ENCODE peak calls at places on chromosomes 5 and 9, in seven cellular contexts. One of them, this sample, is unnamed.
A peak's percentile ranks its signal among the peaks of the same experiment; 100 is the strongest.

GRCh38 chr9:133540336-133541025 is 6.0 kb downstream of the ADAMTSL2 start:
- DNase-seq in A549: no peak
- DNase-seq in right lobe of liver: no peak
- DNase-seq in ovary: no peak
- DNase-seq in brain microvascular endothelial cell: no peak
- DNase-seq in breast epithelium: no peak
- DNase-seq in fibroblast of lung: no peak
- DNase-seq in this sample: no peak

GRCh38 chr9:69297300-69297980 is 27.6 kb upstream of the ENTREP1 start:
- DNase-seq in A549: no peak
- DNase-seq in right lobe of liver: no peak
- DNase-seq in ovary: no peak
- DNase-seq in brain microvascular endothelial cell: no peak
- DNase-seq in breast epithelium: no peak
- DNase-seq in fibroblast of lung: peak; percentile 6
- DNase-seq in this sample: no peak

GRCh38 chr5:179852993-179853547 is 5.5 kb downstream of the MRNIP start:
- DNase-seq in A549: no peak
- DNase-seq in right lobe of liver: no peak
- DNase-seq in ovary: no peak
- DNase-seq in brain microvascular endothelial cell: no peak
- DNase-seq in breast epithelium: no peak
- DNase-seq in fibroblast of lung: no peak
- DNase-seq in this sample: no peak

GRCh38 chr5:17257705-17258273 is 40.4 kb downstream of the BASP1 start:
- DNase-seq in A549: no peak
- DNase-seq in right lobe of liver: no peak
- DNase-seq in ovary: no peak
- DNase-seq in brain microvascular endothelial cell: no peak
- DNase-seq in breast epithelium: no peak
- DNase-seq in fibroblast of lung: peak; percentile 19
- DNase-seq in this sample: no peak

GRCh38 chr5:172666251-172666650 is 25.2 kb downstream of the NEURL1B start:
- DNase-seq in A549: peak; percentile 36
- DNase-seq in right lobe of liver: no peak
- DNase-seq in ovary: no peak
- DNase-seq in brain microvascular endothelial cell: no peak
- DNase-seq in breast epithelium: no peak
- DNase-seq in fibroblast of lung: no peak
- DNase-seq in this sample: no peak

GRCh38 chr9:36902861-36903524 is 131.1 kb downstream of the PAX5 start:
- DNase-seq in A549: no peak
- DNase-seq in right lobe of liver: no peak
- DNase-seq in ovary: no peak
- DNase-seq in brain microvascular endothelial cell: no peak
- DNase-seq in breast epithelium: no peak
- DNase-seq in fibroblast of lung: no peak
- DNase-seq in this sample: no peak

GRCh38 chr9:110191616-110192015 is 16.3 kb downstream of the C9orf152 start:
- DNase-seq in A549: no peak
- DNase-seq in right lobe of liver: no peak
- DNase-seq in ovary: no peak
- DNase-seq in brain microvascular endothelial cell: no peak
- DNase-seq in breast epithelium: no peak
- DNase-seq in fibroblast of lung: no peak
- DNase-seq in this sample: no peak

GRCh38 chr5:172778223-172778814 is 7.3 kb upstream of the DUSP1 start:
- DNase-seq in A549: peak; percentile 82
- DNase-seq in right lobe of liver: peak; percentile 70
- DNase-seq in ovary: no peak
- DNase-seq in brain microvascular endothelial cell: peak; percentile 94
- DNase-seq in breast epithelium: no peak
- DNase-seq in fibroblast of lung: peak; percentile 91
- DNase-seq in this sample: no peak

GRCh38 chr9:29773676-29774075 is 2200.4 kb upstream of the C9orf72 start:
- DNase-seq in A549: no peak
- DNase-seq in right lobe of liver: no peak
- DNase-seq in ovary: no peak
- DNase-seq in brain microvascular endothelial cell: no peak
- DNase-seq in breast epithelium: no peak
- DNase-seq in fibroblast of lung: no peak
- DNase-seq in this sample: no peak

GRCh38 chr9:20684865-20685696 is 1.0 kb downstream of the FOCAD start:
- DNase-seq in A549: peak; percentile 33
- DNase-seq in right lobe of liver: no peak
- DNase-seq in ovary: no peak
- DNase-seq in brain microvascular endothelial cell: peak; percentile 31
- DNase-seq in breast epithelium: no peak
- DNase-seq in fibroblast of lung: peak; percentile 73
- DNase-seq in this sample: no peak

GRCh38 chr9:35658894-35659220 is 765 bp downstream of the CCDC107 start:
- DNase-seq in A549: peak; percentile 67
- DNase-seq in right lobe of liver: peak; percentile 50
- DNase-seq in ovary: no peak
- DNase-seq in brain microvascular endothelial cell: peak; percentile 44
- DNase-seq in breast epithelium: no peak
- DNase-seq in fibroblast of lung: peak; percentile 70
- DNase-seq in this sample: no peak

DNA sequence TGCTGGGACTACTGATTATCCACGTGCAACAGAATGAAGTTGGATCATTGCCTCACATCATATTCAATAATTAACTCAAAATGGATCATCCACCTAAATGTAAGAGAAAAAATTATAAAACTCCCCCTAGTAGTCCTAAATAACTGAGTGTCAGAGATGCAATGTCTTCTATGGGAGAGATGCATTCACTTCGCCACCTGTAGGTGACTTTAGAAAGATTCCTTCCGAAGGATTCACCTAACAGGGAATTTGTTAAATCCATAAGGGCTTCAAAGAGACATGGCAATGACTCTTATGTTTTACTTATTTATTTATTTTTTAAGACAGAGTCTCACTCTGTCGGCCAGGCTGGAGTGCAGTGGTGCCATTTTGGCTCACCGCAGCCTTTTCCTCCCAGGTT is 526.0 kb downstream of the MTRR start:
- DNase-seq in A549: no peak
- DNase-seq in right lobe of liver: no peak
- DNase-seq in ovary: no peak
- DNase-seq in brain microvascular endothelial cell: no peak
- DNase-seq in breast epithelium: no peak
- DNase-seq in fibroblast of lung: no peak
- DNase-seq in this sample: no peak
- TF ChIP-seq CTCF in A549: no peak
- TF ChIP-seq CTCF in right lobe of liver: no peak
- TF ChIP-seq CTCF in ovary: no peak
- TF ChIP-seq CTCF in brain microvascular endothelial cell: no peak
- TF ChIP-seq CTCF in breast epithelium: no peak
- TF ChIP-seq CTCF in fibroblast of lung: no peak
- TF ChIP-seq CTCF in this sample: no peak

DNA sequence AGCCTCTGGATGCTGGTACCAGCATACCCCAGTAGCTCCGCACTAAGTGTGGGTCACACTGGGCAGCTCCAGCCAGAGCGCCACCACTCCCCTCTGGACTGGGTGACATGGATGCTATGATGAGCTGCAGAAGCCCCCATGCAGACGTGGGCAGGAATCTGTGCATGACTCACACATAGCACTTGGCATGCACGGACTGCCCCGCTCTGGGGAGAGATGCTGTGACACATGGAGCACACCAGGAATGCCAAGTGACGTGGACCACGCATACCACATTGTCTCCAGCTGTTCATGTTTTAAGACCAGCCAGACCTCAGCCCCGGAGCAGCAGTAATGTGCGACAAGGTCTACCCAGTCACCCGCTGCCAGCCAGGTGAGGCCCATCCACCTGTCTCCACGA is 64.1 kb downstream of the SEMA4D start:
- DNase-seq in A549: no peak
- DNase-seq in right lobe of liver: no peak
- DNase-seq in ovary: no peak
- DNase-seq in brain microvascular endothelial cell: peak; percentile 57
- DNase-seq in breast epithelium: no peak
- DNase-seq in fibroblast of lung: peak; percentile 78
- DNase-seq in this sample: peak; percentile 11
- H3K4me3 ChIP-seq in A549: no peak overlapping the region
- H3K4me3 ChIP-seq in right lobe of liver: no peak overlapping the region
- H3K4me3 ChIP-seq in ovary: no peak overlapping the region
- H3K4me3 ChIP-seq in brain microvascular endothelial cell: no peak overlapping the region
- H3K4me3 ChIP-seq in breast epithelium: no peak overlapping the region
- H3K4me3 ChIP-seq in fibroblast of lung: no peak overlapping the region
- H3K4me3 ChIP-seq in this sample: no peak overlapping the region

GRCh38 chr9:107161338-107161737 is 121.7 kb upstream of the RAD23B start:
- DNase-seq in A549: no peak
- DNase-seq in right lobe of liver: no peak
- DNase-seq in ovary: no peak
- DNase-seq in brain microvascular endothelial cell: no peak
- DNase-seq in breast epithelium: no peak
- DNase-seq in fibroblast of lung: no peak
- DNase-seq in this sample: no peak
- H3K27ac ChIP-seq in A549: no peak overlapping the region
- H3K27ac ChIP-seq in right lobe of liver: no peak overlapping the region
- H3K27ac ChIP-seq in ovary: no peak overlapping the region
- H3K27ac ChIP-seq in brain microvascular endothelial cell: no peak overlapping the region
- H3K27ac ChIP-seq in breast epithelium: no peak overlapping the region
- H3K27ac ChIP-seq in fibroblast of lung: no peak overlapping the region
- H3K27ac ChIP-seq in this sample: no peak overlapping the region

DNA sequence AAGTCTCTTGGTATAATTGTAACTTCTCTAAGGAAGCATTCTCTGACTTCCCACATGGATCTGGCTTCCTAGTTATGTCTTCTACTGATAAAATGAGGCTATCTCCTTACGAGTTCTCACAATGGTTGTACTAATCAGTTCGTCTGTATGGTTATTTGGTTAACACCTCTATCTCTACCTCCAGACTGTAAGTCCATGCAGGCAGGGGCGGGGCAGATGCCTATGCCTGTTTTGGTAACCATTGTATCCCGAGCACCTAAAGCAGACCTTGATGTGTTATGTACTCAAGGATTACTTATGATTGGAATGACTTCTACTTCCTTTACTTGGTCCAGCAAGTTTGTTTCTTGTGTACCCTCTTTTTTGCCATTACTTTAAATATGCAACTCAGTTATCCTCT is 125.0 kb upstream of the PITX1 start:
- DNase-seq in A549: no peak
- DNase-seq in right lobe of liver: no peak
- DNase-seq in ovary: no peak
- DNase-seq in brain microvascular endothelial cell: no peak
- DNase-seq in breast epithelium: no peak
- DNase-seq in fibroblast of lung: no peak
- DNase-seq in this sample: no peak
- TF ChIP-seq CTCF in A549: no peak
- TF ChIP-seq CTCF in right lobe of liver: no peak
- TF ChIP-seq CTCF in ovary: no peak
- TF ChIP-seq CTCF in brain microvascular endothelial cell: no peak
- TF ChIP-seq CTCF in breast epithelium: no peak
- TF ChIP-seq CTCF in fibroblast of lung: no peak
- TF ChIP-seq CTCF in this sample: no peak